ENCODE peak calls at places on chromosomes 12 and 14, in seven cellular contexts. P, R, G, D, Q, J and V are unnamed samples.

GRCh38 chr12:14810953-14811483 is 3.0 kb downstream of the SMCO3 start:
- DNase-seq in P (no peak), R (no peak), G (no peak), D (no peak), Q (no peak), J (no peak), V (no peak)

GRCh38 chr14:64438181-64438839 is 27.0 kb upstream of the AKAP5 start:
- DNase-seq in P (peak; percentile 90), R (no peak), G (no peak), D (no peak), Q (no peak), J (no peak), V (no peak)

GRCh38 chr12:88750867-88751543 is 170.7 kb upstream of the KITLG start:
- DNase-seq in P (no peak), R (no peak), G (no peak), D (no peak), Q (no peak), J (no peak), V (no peak)

GRCh38 chr12:56591111-56591510 is 39.0 kb downstream of the BAZ2A start:
- DNase-seq in P (no peak), R (no peak), G (no peak), D (no peak), Q (no peak), J (no peak), V (no peak)

GRCh38 chr12:27162229-27162537 is 79.8 kb upstream of the C12orf71 start:
- DNase-seq in P (no peak), R (no peak), G (no peak), D (no peak), Q (no peak), J (no peak), V (no peak)

GRCh38 chr12:113860059-113860820 is 105.9 kb downstream of the RBM19 start:
- DNase-seq in P (no peak), R (no peak), G (no peak), D (no peak), Q (no peak), J (no peak), V (no peak)

GRCh38 chr14:64880382-64881121 is 845 bp upstream of the SPTB start:
- DNase-seq in P (no peak), R (peak; percentile 43), G (peak; percentile 34), D (peak; percentile 56), Q (peak; percentile 72), J (peak; percentile 35), V (peak; percentile 36)

GRCh38 chr14:99333841-99334240 is 61.8 kb upstream of the BCL11B start:
- DNase-seq in P (no peak), R (no peak), G (no peak), D (no peak), Q (no peak), J (no peak), V (no peak)

GRCh38 chr14:90677484-90678045 is 138.7 kb downstream of the TTC7B start:
- DNase-seq in P (peak; percentile 19), R (no peak), G (no peak), D (no peak), Q (no peak), J (no peak), V (no peak)

GRCh38 chr12:99413751-99414150 is 233.8 kb upstream of the GARIN6 start:
- DNase-seq in P (no peak), R (no peak), G (no peak), D (no peak), Q (no peak), J (no peak), V (no peak)

GRCh38 chr14:52013984-52014600 is 24.7 kb downstream of the RTRAF start:
- DNase-seq in P (no peak), R (no peak), G (peak; percentile 54), D (no peak), Q (no peak), J (no peak), V (no peak)

GRCh38 chr14:68667313-68667791 is 125.5 kb downstream of the ZFP36L1 start:
- DNase-seq in P (peak; percentile 51), R (no peak), G (no peak), D (no peak), Q (no peak), J (no peak), V (no peak)

GRCh38 chr14:50225067-50225973 is 6.1 kb downstream of the SOS2 start:
- DNase-seq in P (peak; percentile 69), R (peak; percentile 25), G (no peak), D (no peak), Q (no peak), J (no peak), V (no peak)

GRCh38 chr12:27623645-27624044 is 72.6 kb upstream of the REP15 start:
- DNase-seq in P (no peak), R (no peak), G (no peak), D (no peak), Q (no peak), J (no peak), V (no peak)

GRCh38 chr12:106760184-106760531 is 14.3 kb upstream of the RIC8B start:
- DNase-seq in P (no peak), R (no peak), G (peak; percentile 40), D (peak; percentile 55), Q (peak; percentile 75), J (peak; percentile 67), V (no peak)

GRCh38 chr12:105196090-105196489 is 39.9 kb downstream of the APPL2 start:
- DNase-seq in P (no peak), R (no peak), G (no peak), D (no peak), Q (no peak), J (no peak), V (no peak)

GRCh38 chr12:105190530-105190929 is 45.4 kb downstream of the APPL2 start:
- DNase-seq in P (no peak), R (no peak), G (no peak), D (no peak), Q (no peak), J (no peak), V (no peak)

GRCh38 chr12:105192624-105193225 is 43.2 kb downstream of the APPL2 start:
- DNase-seq in P (no peak), R (no peak), G (no peak), D (no peak), Q (no peak), J (no peak), V (no peak)

GRCh38 chr12:105198961-105199360 is 37.0 kb downstream of the APPL2 start:
- DNase-seq in P (no peak), R (no peak), G (no peak), D (no peak), Q (no peak), J (no peak), V (no peak)

GRCh38 chr12:105194947-105195346 is 41.0 kb downstream of the APPL2 start:
- DNase-seq in P (no peak), R (no peak), G (no peak), D (no peak), Q (no peak), J (no peak), V (no peak)
- TF ChIP-seq CTCF in P (no peak), R (no peak), G (no peak), D (no peak), Q (no peak), J (no peak), V (no peak)

GRCh38 chr14:21748869-21749303 is 75.3 kb upstream of the OR4E1 start:
- DNase-seq in P (no peak), R (no peak), G (peak; percentile 45), D (no peak), Q (peak; percentile 26), J (no peak), V (no peak)
- TF ChIP-seq CTCF in P (no peak), R (peak; percentile 32), G (peak; percentile 78), D (peak; percentile 64), Q (peak; percentile 65), J (peak; percentile 30), V (peak; percentile 21)

GRCh38 chr14:77980475-77981321 is 180.8 kb downstream of the ADCK1 start:
- DNase-seq in P (no peak), R (no peak), G (peak; percentile 25), D (peak; percentile 80), Q (no peak), J (peak; percentile 69), V (no peak)

GRCh38 chr14:77985235-77985634 is 184.9 kb upstream of the NRXN3 start:
- DNase-seq in P (no peak), R (peak; percentile 36), G (no peak), D (no peak), Q (no peak), J (no peak), V (no peak)

GRCh38 chr14:77979171-77979570 is 179.3 kb downstream of the ADCK1 start:
- DNase-seq in P (no peak), R (no peak), G (no peak), D (no peak), Q (no peak), J (no peak), V (no peak)

DNA sequence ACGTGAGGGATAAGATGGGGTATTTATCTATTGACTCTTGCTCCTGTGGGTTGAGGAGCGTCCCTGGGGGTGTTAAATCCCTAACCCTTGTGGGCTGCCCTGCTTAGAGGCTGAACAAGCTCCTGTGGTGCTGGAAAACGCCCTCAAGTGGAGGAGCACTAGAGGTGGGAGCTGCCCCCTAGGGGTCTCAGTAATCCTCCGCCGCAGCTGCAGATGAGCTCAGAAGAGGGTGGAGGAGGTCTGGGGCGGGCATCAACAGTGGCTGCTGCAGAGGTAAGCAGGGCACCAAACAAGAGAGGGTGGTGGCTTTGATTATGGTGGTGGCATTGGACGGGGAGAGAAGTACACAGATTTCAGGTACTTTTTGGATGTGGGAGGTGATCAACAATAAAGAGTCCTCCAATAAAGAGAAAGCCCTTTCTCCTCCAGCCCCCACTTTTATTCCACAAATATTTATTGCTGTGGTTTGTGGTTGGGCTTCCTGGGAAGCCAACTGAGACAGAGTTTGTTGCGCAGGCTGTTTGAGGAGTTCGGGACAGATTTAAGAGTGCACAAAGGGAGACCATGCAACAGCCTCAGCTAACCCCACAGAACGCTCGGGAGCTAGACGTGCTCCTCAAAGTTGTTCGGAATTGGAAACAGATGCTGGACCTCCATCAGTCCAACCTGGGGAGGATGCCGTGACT is 179.9 kb downstream of the ADCK1 start:
- DNase-seq in P (no peak), R (no peak), G (no peak), D (no peak), Q (no peak), J (no peak), V (no peak)
- TF ChIP-seq CTCF in P (no peak), R (no peak), G (no peak), D (no peak), Q (no peak), J (no peak), V (no peak)

DNA sequence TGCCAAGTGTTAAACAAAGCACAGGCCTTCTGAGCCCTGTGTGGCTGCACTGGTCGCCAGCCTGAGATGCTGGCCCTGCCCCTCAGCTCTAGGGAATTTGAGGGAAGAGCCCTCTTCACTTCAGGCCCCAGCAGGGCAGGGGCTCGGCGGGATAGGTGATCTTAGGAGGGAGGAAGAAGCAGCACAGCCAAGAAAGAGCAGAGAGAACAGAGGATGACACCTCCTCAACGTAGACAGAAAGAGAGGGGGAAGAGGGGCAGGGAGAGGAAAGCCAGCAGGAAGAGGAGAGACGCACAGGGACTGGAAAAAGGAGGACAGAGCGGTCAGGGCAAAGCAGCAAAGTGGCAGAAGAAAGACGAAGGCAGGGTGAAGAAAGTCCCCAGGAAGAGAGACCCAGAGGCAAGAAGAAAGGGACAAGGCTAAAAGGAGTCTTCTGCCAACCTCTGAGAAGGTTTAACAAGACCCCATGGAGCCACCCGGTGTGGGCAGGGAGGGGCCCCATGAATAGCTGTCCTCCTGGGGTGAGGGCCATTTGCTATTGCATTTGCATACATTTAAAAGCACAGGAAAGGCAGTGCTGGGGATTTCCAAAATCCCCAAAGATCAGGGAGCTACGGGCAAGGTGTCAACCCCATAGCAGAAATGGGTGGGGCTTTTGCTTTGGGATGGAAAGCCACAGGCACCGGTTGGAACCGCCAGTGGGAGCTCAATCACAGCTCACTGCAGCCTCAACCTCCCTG is 22.8 kb downstream of the CMKLR1 start:
- DNase-seq in P (no peak), R (no peak), G (no peak), D (no peak), Q (no peak), J (no peak), V (no peak)
- TF ChIP-seq CTCF in P (no peak), R (no peak), G (no peak), D (no peak), Q (no peak), J (no peak), V (no peak)